ENCODE peak calls at places on chromosome 6, in six cellular contexts. One of them, this sample, is unnamed.

GRCh38 chr6:52981215-52981910 is 13.7 kb downstream of the GSTA4 start:
- ATAC-seq in HepG2: no peak
- ATAC-seq in upper lobe of left lung: no peak
- ATAC-seq in GM12878: no peak
- ATAC-seq in K562: no peak
- ATAC-seq in A549: no peak
- ATAC-seq in this sample: no peak

GRCh38 chr6:46210294-46210693 is 39.5 kb upstream of the ENPP5 start:
- ATAC-seq in GM12878: no peak
- ATAC-seq in upper lobe of left lung: no peak
- ATAC-seq in K562: no peak
- ATAC-seq in HepG2: no peak
- ATAC-seq in A549: no peak
- ATAC-seq in this sample: no peak

GRCh38 chr6:45791181-45791580 is 224.5 kb downstream of the CLIC5 start:
- ATAC-seq in GM12878: no peak
- ATAC-seq in A549: no peak
- ATAC-seq in K562: no peak
- ATAC-seq in HepG2: no peak
- ATAC-seq in upper lobe of left lung: no peak
- ATAC-seq in this sample: no peak

GRCh38 chr6:83767033-83767432 is 58.1 kb upstream of the SNAP91 start:
- ATAC-seq in upper lobe of left lung: no peak
- ATAC-seq in GM12878: peak
- ATAC-seq in HepG2: no peak
- ATAC-seq in K562: no peak
- ATAC-seq in A549: no peak
- ATAC-seq in this sample: no peak

GRCh38 chr6:47603995-47604394 is 94.4 kb upstream of the ADGRF4 start:
- ATAC-seq in GM12878: no peak
- ATAC-seq in HepG2: no peak
- ATAC-seq in A549: no peak
- ATAC-seq in upper lobe of left lung: no peak
- ATAC-seq in K562: no peak
- ATAC-seq in this sample: no peak

GRCh38 chr6:155509743-155510475 is 54.3 kb upstream of the NOX3 start:
- ATAC-seq in GM12878: no peak
- ATAC-seq in A549: no peak
- ATAC-seq in upper lobe of left lung: no peak
- ATAC-seq in K562: no peak
- ATAC-seq in HepG2: no peak
- ATAC-seq in this sample: no peak

GRCh38 chr6:37965964-37966676 is 146.6 kb downstream of the ZFAND3 start:
- ATAC-seq in HepG2: no peak
- ATAC-seq in GM12878: peak
- ATAC-seq in K562: no peak
- ATAC-seq in upper lobe of left lung: no peak
- ATAC-seq in A549: peak
- ATAC-seq in this sample: no peak

GRCh38 chr6:144379356-144379755 is 94.2 kb downstream of the UTRN start:
- ATAC-seq in upper lobe of left lung: peak
- ATAC-seq in HepG2: no peak
- ATAC-seq in GM12878: peak
- ATAC-seq in K562: no peak
- ATAC-seq in A549: no peak
- ATAC-seq in this sample: no peak

GRCh38 chr6:4262506-4262905 is 127.1 kb upstream of the ECI2 start:
- ATAC-seq in A549: no peak
- ATAC-seq in HepG2: no peak
- ATAC-seq in GM12878: no peak
- ATAC-seq in K562: no peak
- ATAC-seq in upper lobe of left lung: no peak
- ATAC-seq in this sample: no peak

GRCh38 chr6:157440162-157440561 is 59.2 kb downstream of the ZDHHC14 start:
- ATAC-seq in HepG2: no peak
- ATAC-seq in GM12878: no peak
- ATAC-seq in A549: no peak
- ATAC-seq in upper lobe of left lung: no peak
- ATAC-seq in K562: no peak
- ATAC-seq in this sample: no peak

GRCh38 chr6:9875605-9876353 is 539.1 kb downstream of the TFAP2A start:
- ATAC-seq in upper lobe of left lung: no peak
- ATAC-seq in HepG2: no peak
- ATAC-seq in A549: no peak
- ATAC-seq in K562: no peak
- ATAC-seq in GM12878: no peak
- ATAC-seq in this sample: no peak

GRCh38 chr6:146548898-146549374 is 5.3 kb downstream of the RAB32 start:
- ATAC-seq in upper lobe of left lung: no peak
- ATAC-seq in A549: no peak
- ATAC-seq in K562: peak
- ATAC-seq in GM12878: no peak
- ATAC-seq in HepG2: no peak
- ATAC-seq in this sample: no peak

GRCh38 chr6:164749126-164749758 is 560.2 kb downstream of the C6orf118 start:
- ATAC-seq in A549: no peak
- ATAC-seq in HepG2: no peak
- ATAC-seq in GM12878: no peak
- ATAC-seq in K562: no peak
- ATAC-seq in upper lobe of left lung: peak
- ATAC-seq in this sample: peak

GRCh38 chr6:7646394-7646793 is 56.4 kb downstream of the SNRNP48 start:
- ATAC-seq in HepG2: no peak
- ATAC-seq in upper lobe of left lung: no peak
- ATAC-seq in GM12878: no peak
- ATAC-seq in K562: no peak
- ATAC-seq in A549: no peak
- ATAC-seq in this sample: no peak

GRCh38 chr6:144302701-144303351 is 17.7 kb downstream of the UTRN start:
- ATAC-seq in HepG2: peak
- ATAC-seq in K562: no peak
- ATAC-seq in A549: no peak
- ATAC-seq in GM12878: no peak
- ATAC-seq in upper lobe of left lung: peak
- ATAC-seq in this sample: no peak

GRCh38 chr6:87701676-87702588 is at the start of gene AKIRIN2:
- ATAC-seq in upper lobe of left lung: peak
- ATAC-seq in HepG2: peak
- ATAC-seq in GM12878: peak
- ATAC-seq in A549: peak
- ATAC-seq in K562: peak
- ATAC-seq in this sample: peak

GRCh38 chr6:26170951-26171841 is 84.0 kb downstream of the HFE start:
- ATAC-seq in A549: no peak
- ATAC-seq in upper lobe of left lung: no peak
- ATAC-seq in HepG2: no peak
- ATAC-seq in K562: no peak
- ATAC-seq in GM12878: peak
- ATAC-seq in this sample: no peak

GRCh38 chr6:36985384-36985962 is 523 bp downstream of the MTCH1 start:
- ATAC-seq in GM12878: peak
- ATAC-seq in HepG2: peak
- ATAC-seq in A549: no peak
- ATAC-seq in upper lobe of left lung: peak
- ATAC-seq in K562: peak
- ATAC-seq in this sample: no peak

GRCh38 chr6:44146685-44147084 is 11.9 kb upstream of the CAPN11 start:
- ATAC-seq in HepG2: no peak
- ATAC-seq in A549: no peak
- ATAC-seq in upper lobe of left lung: no peak
- ATAC-seq in K562: no peak
- ATAC-seq in GM12878: no peak
- ATAC-seq in this sample: no peak

GRCh38 chr6:42394151-42394550 is 57.6 kb downstream of the TRERF1 start:
- ATAC-seq in K562: no peak
- ATAC-seq in HepG2: no peak
- ATAC-seq in A549: no peak
- ATAC-seq in GM12878: no peak
- ATAC-seq in upper lobe of left lung: no peak
- ATAC-seq in this sample: no peak

GRCh38 chr6:53429401-53429800 is 80.7 kb upstream of the ELOVL5 start:
- ATAC-seq in K562: no peak
- ATAC-seq in HepG2: no peak
- ATAC-seq in upper lobe of left lung: no peak
- ATAC-seq in GM12878: peak
- ATAC-seq in A549: no peak
- ATAC-seq in this sample: no peak

GRCh38 chr6:18053555-18054445 is 66.4 kb upstream of the KIF13A start:
- ATAC-seq in upper lobe of left lung: peak
- ATAC-seq in K562: peak
- ATAC-seq in HepG2: no peak
- ATAC-seq in A549: no peak
- ATAC-seq in GM12878: no peak
- ATAC-seq in this sample: no peak

GRCh38 chr6:38337819-38338465 is 301.8 kb downstream of the BTBD9 start:
- ATAC-seq in A549: peak
- ATAC-seq in HepG2: peak
- ATAC-seq in upper lobe of left lung: no peak
- ATAC-seq in GM12878: no peak
- ATAC-seq in K562: peak
- ATAC-seq in this sample: no peak

GRCh38 chr6:55543633-55544309 is 35.2 kb downstream of the HMGCLL1 start:
- ATAC-seq in A549: no peak
- ATAC-seq in HepG2: peak
- ATAC-seq in K562: no peak
- ATAC-seq in upper lobe of left lung: no peak
- ATAC-seq in GM12878: no peak
- ATAC-seq in this sample: no peak

GRCh38 chr6:139600919-139601470 is 226.5 kb upstream of the CITED2 start:
- ATAC-seq in A549: no peak
- ATAC-seq in upper lobe of left lung: no peak
- ATAC-seq in K562: peak
- ATAC-seq in GM12878: peak
- ATAC-seq in HepG2: no peak
- ATAC-seq in this sample: no peak

GRCh38 chr6:56642366-56643261 is at the start of gene DST:
- ATAC-seq in A549: peak
- ATAC-seq in K562: no peak
- ATAC-seq in HepG2: peak
- ATAC-seq in upper lobe of left lung: peak
- ATAC-seq in GM12878: no peak
- ATAC-seq in this sample: peak

GRCh38 chr6:32137454-32137853 is 7.4 kb upstream of the FKBPL start:
- ATAC-seq in HepG2: no peak
- ATAC-seq in upper lobe of left lung: no peak
- ATAC-seq in K562: no peak
- ATAC-seq in GM12878: no peak
- ATAC-seq in A549: no peak
- ATAC-seq in this sample: no peak

GRCh38 chr6:81614292-81614691 is 138.2 kb downstream of the TENT5A start:
- ATAC-seq in HepG2: peak
- ATAC-seq in GM12878: no peak
- ATAC-seq in upper lobe of left lung: no peak
- ATAC-seq in K562: no peak
- ATAC-seq in A549: no peak
- ATAC-seq in this sample: no peak

GRCh38 chr6:157885876-157886275 is 62.8 kb downstream of the SNX9 start:
- ATAC-seq in HepG2: no peak
- ATAC-seq in upper lobe of left lung: no peak
- ATAC-seq in K562: no peak
- ATAC-seq in A549: no peak
- ATAC-seq in GM12878: no peak
- ATAC-seq in this sample: no peak

GRCh38 chr6:157033428-157034140 is 256.4 kb downstream of the ARID1B start:
- ATAC-seq in GM12878: peak
- ATAC-seq in HepG2: no peak
- ATAC-seq in K562: peak
- ATAC-seq in upper lobe of left lung: peak
- ATAC-seq in A549: no peak
- ATAC-seq in this sample: no peak

GRCh38 chr6:95133578-95133977 is 443.8 kb upstream of the MANEA start:
- ATAC-seq in upper lobe of left lung: no peak
- ATAC-seq in HepG2: peak
- ATAC-seq in K562: no peak
- ATAC-seq in A549: no peak
- ATAC-seq in GM12878: peak
- ATAC-seq in this sample: no peak

GRCh38 chr6:109009761-109010612 is 84.7 kb downstream of the SESN1 start:
- ATAC-seq in upper lobe of left lung: peak
- ATAC-seq in K562: peak
- ATAC-seq in A549: peak
- ATAC-seq in HepG2: peak
- ATAC-seq in GM12878: peak
- ATAC-seq in this sample: peak
- TF ChIP-seq EP300 in upper lobe of left lung: no peak
- TF ChIP-seq EP300 in K562: no peak
- TF ChIP-seq EP300 in A549: no peak
- TF ChIP-seq EP300 in HepG2: no peak
- TF ChIP-seq EP300 in GM12878: no peak
- TF ChIP-seq EP300 in this sample: no peak

DNA sequence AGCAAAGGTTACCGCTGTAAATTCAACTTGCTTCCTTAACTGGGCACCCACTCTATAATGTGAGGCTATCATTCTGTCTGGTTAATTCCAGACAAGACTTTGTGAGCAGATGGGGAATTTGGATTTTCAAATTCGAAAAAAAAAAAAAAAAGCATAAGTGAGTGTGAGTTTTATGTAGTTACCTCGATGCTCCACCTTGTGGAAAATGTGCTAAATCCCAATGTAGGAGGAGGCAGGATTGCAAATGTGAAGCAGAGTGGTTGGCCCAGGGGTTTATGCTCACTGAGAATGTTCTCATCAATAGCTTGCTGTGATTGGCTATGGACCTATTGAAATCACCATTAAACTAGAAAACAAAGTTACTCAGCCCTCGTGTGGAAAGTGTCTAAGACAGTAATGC is 150.9 kb upstream of the GMDS start:
- ATAC-seq in HepG2: no peak
- ATAC-seq in GM12878: no peak
- ATAC-seq in K562: no peak
- ATAC-seq in A549: no peak
- ATAC-seq in upper lobe of left lung: no peak
- ATAC-seq in this sample: no peak
- TF ChIP-seq EP300 in HepG2: no peak
- TF ChIP-seq EP300 in GM12878: no peak
- TF ChIP-seq EP300 in K562: no peak
- TF ChIP-seq EP300 in A549: no peak
- TF ChIP-seq EP300 in upper lobe of left lung: no peak
- TF ChIP-seq EP300 in this sample: no peak

DNA sequence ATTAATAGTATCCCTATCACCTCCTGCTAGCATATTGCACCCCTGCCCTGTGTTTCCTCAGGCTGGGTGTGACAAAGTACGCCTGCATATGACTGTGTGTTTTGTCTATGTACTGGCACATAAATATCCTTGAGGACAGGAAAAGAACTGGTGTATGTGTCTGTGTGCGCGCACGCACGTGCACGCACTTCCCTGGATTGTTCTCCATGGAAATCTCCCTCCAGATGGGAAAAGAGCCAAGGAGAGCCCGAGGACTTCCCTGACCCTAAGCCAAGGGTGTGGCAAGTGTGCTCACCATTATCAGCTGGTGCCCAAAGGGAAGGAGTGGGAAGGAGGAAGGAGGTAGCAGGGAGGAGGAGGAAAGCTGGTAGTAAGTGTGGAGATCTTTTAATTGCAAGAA is 117.6 kb downstream of the HIVEP2 start:
- ATAC-seq in A549: no peak
- ATAC-seq in upper lobe of left lung: peak
- ATAC-seq in GM12878: no peak
- ATAC-seq in HepG2: no peak
- ATAC-seq in K562: no peak
- ATAC-seq in this sample: peak
- TF ChIP-seq EP300 in A549: no peak
- TF ChIP-seq EP300 in upper lobe of left lung: peak
- TF ChIP-seq EP300 in GM12878: no peak
- TF ChIP-seq EP300 in HepG2: no peak
- TF ChIP-seq EP300 in K562: no peak
- TF ChIP-seq EP300 in this sample: no peak

GRCh38 chr6:16399198-16399597 is 160.8 kb downstream of the GMPR start:
- ATAC-seq in K562: no peak
- ATAC-seq in A549: no peak
- ATAC-seq in GM12878: no peak
- ATAC-seq in upper lobe of left lung: no peak
- ATAC-seq in HepG2: no peak
- ATAC-seq in this sample: peak
- TF ChIP-seq EP300 in K562: no peak
- TF ChIP-seq EP300 in A549: no peak
- TF ChIP-seq EP300 in GM12878: no peak
- TF ChIP-seq EP300 in upper lobe of left lung: no peak
- TF ChIP-seq EP300 in HepG2: no peak
- TF ChIP-seq EP300 in this sample: no peak

This sample was measured in gastroesophageal sphincter.